ENCODE peak calls at places on chromosomes 3 and 15, in ten cellular contexts. E, U, C, M, W, N, K, S, G and Z are unnamed samples.

GRCh38 chr3:50950591-50950990 is 275.9 kb downstream of the DOCK3 start:
- DNase-seq in U (no peak), W (no peak), N (no peak), C (no peak), E (no peak), K (no peak), G (no peak), S (no peak), M (no peak), Z (no peak)

GRCh38 chr3:184154909-184155643 is at the start of gene DVL3:
- DNase-seq in G (no peak), N (peak), S (peak), W (no peak), M (peak), C (peak), E (peak), U (peak), K (peak), Z (peak)

GRCh38 chr15:91867581-91868026 is 14.1 kb downstream of the SLCO3A1 start:
- DNase-seq in E (peak), W (no peak), G (peak), U (peak), C (no peak), S (peak), M (peak), K (peak), N (peak), Z (peak)

GRCh38 chr3:105140899-105141367 is 225.8 kb upstream of the ALCAM start:
- DNase-seq in K (no peak), S (no peak), W (no peak), N (no peak), M (no peak), G (no peak), U (no peak), C (no peak), E (no peak), Z (no peak)

GRCh38 chr3:133426721-133427120 is 26.9 kb downstream of the BFSP2 start:
- DNase-seq in C (no peak), E (no peak), G (no peak), N (no peak), U (no peak), K (no peak), S (no peak), M (no peak), W (no peak), Z (no peak)

GRCh38 chr15:80643296-80643965 is 51.7 kb upstream of the ABHD17C start:
- DNase-seq in M (no peak), W (no peak), C (no peak), K (no peak), N (no peak), U (no peak), E (no peak), S (no peak), G (no peak), Z (no peak)

GRCh38 chr15:44101286-44101685 is 93.8 kb downstream of the FRMD5 start:
- DNase-seq in M (no peak), S (no peak), C (no peak), N (no peak), W (no peak), K (no peak), E (no peak), G (no peak), U (no peak), Z (no peak)

GRCh38 chr15:100547961-100548360 is 19.2 kb upstream of the CERS3 start:
- DNase-seq in C (no peak), G (no peak), U (no peak), S (no peak), M (no peak), K (no peak), W (no peak), E (no peak), N (no peak), Z (no peak)

GRCh38 chr3:194135806-194136518 is at the start of gene HES1:
- DNase-seq in N (peak), M (peak), W (peak), S (peak), K (peak), C (peak), G (peak), U (peak), E (peak), Z (peak)

GRCh38 chr3:138307896-138308295 is 21.8 kb downstream of the NME9 start:
- DNase-seq in M (no peak), S (no peak), E (no peak), N (no peak), U (no peak), W (no peak), K (no peak), C (no peak), G (no peak), Z (no peak)

GRCh38 chr15:58742424-58743160 is 6.9 kb downstream of the ADAM10 start:
- DNase-seq in W (no peak), E (no peak), N (no peak), U (no peak), C (peak), G (no peak), M (no peak), S (no peak), K (no peak), Z (no peak)

GRCh38 chr3:111096487-111097209 is 25.0 kb downstream of the NECTIN3 start:
- DNase-seq in M (no peak), S (no peak), G (no peak), C (no peak), E (no peak), N (peak), U (no peak), W (no peak), K (no peak), Z (no peak)

GRCh38 chr3:135382621-135383020 is 582.9 kb upstream of the PPP2R3A start:
- DNase-seq in G (no peak), C (no peak), K (no peak), W (no peak), S (no peak), N (no peak), M (no peak), U (no peak), E (no peak), Z (no peak)

GRCh38 chr3:170128977-170129431 is 52.5 kb downstream of the PHC3 start:
- DNase-seq in N (no peak), S (no peak), E (no peak), C (no peak), U (no peak), M (no peak), K (no peak), G (peak), W (no peak), Z (no peak)

GRCh38 chr3:188151438-188151837 is 2.5 kb upstream of the LPP start:
- DNase-seq in M (no peak), N (no peak), G (no peak), C (no peak), S (no peak), W (no peak), K (no peak), E (no peak), U (no peak), Z (no peak)

GRCh38 chr3:71050521-71051258 is 532.8 kb downstream of the FOXP1 start:
- DNase-seq in N (no peak), W (no peak), E (no peak), U (no peak), K (no peak), G (no peak), M (no peak), C (peak), S (no peak), Z (no peak)

GRCh38 chr3:160885791-160886286 is 129.8 kb downstream of the PPM1L start:
- DNase-seq in C (peak), S (no peak), G (no peak), N (no peak), K (peak), E (peak), U (peak), M (peak), W (no peak), Z (peak)

GRCh38 chr15:45631831-45632230 is 3.0 kb upstream of the SQOR start:
- DNase-seq in G (no peak), K (no peak), U (no peak), N (no peak), M (no peak), E (no peak), W (no peak), S (no peak), C (no peak), Z (no peak)

GRCh38 chr15:70196314-70197291 is 98.9 kb upstream of the TLE3 start:
- DNase-seq in C (peak), N (no peak), M (peak), E (peak), K (peak), S (no peak), W (no peak), G (no peak), U (peak), Z (peak)

GRCh38 chr3:195873971-195874370 is 34.4 kb downstream of the TNK2 start:
- DNase-seq in G (no peak), N (no peak), E (no peak), M (no peak), C (no peak), U (no peak), W (no peak), K (peak), S (no peak), Z (peak)

GRCh38 chr15:35430301-35430700 is 115.7 kb downstream of the DPH6 start:
- DNase-seq in G (no peak), E (no peak), N (no peak), S (no peak), U (no peak), C (no peak), K (no peak), W (no peak), M (no peak), Z (no peak)
- H3K4me3 ChIP-seq in G (no peak), E (no peak), N (no peak), S (no peak), U (no peak), C (no peak), K (no peak), W (no peak), M (no peak), Z (no peak)

GRCh38 chr3:11155341-11156025 is 1.2 kb downstream of the HRH1 start:
- DNase-seq in K (no peak), N (no peak), S (peak), C (peak), U (peak), G (peak), E (peak), W (peak), M (peak), Z (peak)
- TF ChIP-seq POLR2AphosphoS5 in K (no peak), N (no peak), S (peak), C (no peak), U (no peak), G (no peak), E (peak), W (no peak), M (peak), Z (no peak)

GRCh38 chr3:42300013-42300412 is 34.0 kb upstream of the CCK start:
- DNase-seq in C (peak), E (no peak), S (no peak), U (peak), W (no peak), G (no peak), N (no peak), K (no peak), M (no peak), Z (no peak)

GRCh38 chr3:42301446-42302175 is 35.6 kb upstream of the CCK start:
- DNase-seq in S (no peak), M (no peak), G (no peak), N (no peak), W (no peak), K (no peak), U (no peak), C (no peak), E (no peak), Z (no peak)

GRCh38 chr3:42300778-42301177 is 34.8 kb upstream of the CCK start:
- DNase-seq in G (no peak), M (no peak), K (no peak), N (no peak), U (no peak), W (no peak), E (no peak), S (no peak), C (no peak), Z (no peak)

GRCh38 chr3:42306499-42306898 is 40.5 kb upstream of the CCK start:
- DNase-seq in G (no peak), C (no peak), E (no peak), M (no peak), N (no peak), W (no peak), U (no peak), S (no peak), K (no peak), Z (no peak)

GRCh38 chr3:42302924-42303634 is 37.1 kb upstream of the CCK start:
- DNase-seq in C (no peak), K (no peak), E (no peak), G (no peak), M (no peak), S (no peak), U (no peak), N (no peak), W (no peak), Z (no peak)
- H3K4me3 ChIP-seq in C (no peak), K (no peak), E (no peak), G (no peak), M (no peak), S (no peak), U (no peak), N (no peak), W (no peak), Z (no peak)

GRCh38 chr15:39586387-39587171 is 5.7 kb downstream of the THBS1 start:
- DNase-seq in S (no peak), E (no peak), W (no peak), C (no peak), G (no peak), M (no peak), U (peak), K (no peak), N (no peak), Z (no peak)
- TF ChIP-seq POLR2AphosphoS5 in S (peak), E (no peak), W (no peak), C (no peak), G (no peak), M (no peak), U (peak), K (peak), N (peak), Z (no peak)